ENCODE peak calls at places on chromosomes 11 and 22, in four cellular contexts. T, A, S and U are unnamed samples.

GRCh38 chr11:36455658-36456111 is 54.4 kb downstream of the TRAF6 start:
- DNase-seq in S (peak), A (peak), T (peak), U (no peak)

GRCh38 chr11:13304655-13305340 is 27.2 kb downstream of the BMAL1 start:
- DNase-seq in A (peak), T (no peak), S (no peak), U (no peak)

GRCh38 chr11:20937826-20938225 is 268.4 kb downstream of the NELL1 start:
- DNase-seq in S (no peak), T (no peak), A (no peak), U (no peak)

GRCh38 chr11:84316866-84317560 is 1030.8 kb upstream of the CCDC90B start:
- DNase-seq in A (no peak), T (no peak), S (no peak), U (no peak)

GRCh38 chr22:30234786-30235470 is 11.6 kb downstream of the LIF start:
- DNase-seq in T (no peak), A (no peak), S (no peak), U (no peak)

GRCh38 chr11:115087791-115088190 is 409.5 kb downstream of the NXPE2 start:
- DNase-seq in A (no peak), T (no peak), S (no peak), U (no peak)

GRCh38 chr11:59556115-59556882 is 45.0 kb downstream of the OR4D9 start:
- DNase-seq in A (no peak), S (peak), T (peak), U (peak)

GRCh38 chr11:73859671-73860070 is 17.0 kb downstream of the COA4 start:
- DNase-seq in S (no peak), T (no peak), A (no peak), U (no peak)

GRCh38 chr11:7673724-7674434 is 579 bp upstream of the CYB5R2 start:
- DNase-seq in T (no peak), S (no peak), A (no peak), U (peak)

GRCh38 chr11:74731301-74732094 is at the start of gene CHRDL2:
- DNase-seq in T (peak), S (no peak), A (no peak), U (no peak)

GRCh38 chr11:72821221-72821919 is 7.2 kb downstream of the ATG16L2 start:
- DNase-seq in A (no peak), T (no peak), S (no peak), U (no peak)
- H3K27ac ChIP-seq in A (peak), T (peak), S (peak), U (peak)

DNA sequence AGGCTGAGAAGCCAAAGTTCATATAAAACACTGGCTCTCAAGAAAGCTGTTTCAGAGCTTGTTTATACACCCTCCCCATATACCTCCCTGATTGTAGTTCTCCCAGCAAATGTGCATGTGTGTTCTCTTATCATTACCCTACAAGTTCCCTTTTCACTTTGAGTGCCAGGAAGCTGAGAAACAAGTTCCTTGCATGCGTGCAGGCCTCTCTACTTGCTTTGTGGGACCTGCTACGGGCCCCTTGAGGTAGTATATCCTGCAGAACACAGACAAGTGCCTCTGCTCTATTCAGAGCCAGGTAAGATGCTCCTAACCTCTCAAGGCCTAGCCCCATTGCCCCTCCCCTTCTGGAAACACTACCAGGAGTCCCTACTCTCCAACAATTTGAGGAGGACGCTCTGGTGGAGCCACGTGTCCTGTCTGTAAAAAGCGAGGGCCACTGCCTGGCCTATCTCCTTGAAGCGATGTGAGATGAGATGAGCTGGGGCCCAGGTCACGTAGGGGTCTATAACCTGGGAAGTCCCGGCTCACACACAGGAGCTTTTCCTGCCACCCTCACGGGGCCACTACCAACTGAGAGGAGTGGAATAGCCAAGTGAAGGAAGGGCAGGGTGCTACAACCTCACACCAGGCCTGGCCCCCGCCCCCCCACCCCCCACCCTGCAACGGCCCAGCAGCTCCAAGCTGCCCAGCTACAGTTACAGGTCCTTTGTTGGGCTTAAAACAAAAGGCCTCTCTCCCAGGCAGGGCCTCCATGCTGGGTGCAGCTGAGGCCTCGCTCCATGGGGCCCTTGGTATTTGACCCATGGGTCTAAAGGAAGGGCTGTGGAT is 2.6 kb upstream of the ATP5MGL start:
- DNase-seq in A (no peak), T (no peak), S (no peak), U (no peak)
- TF ChIP-seq POLR2A in A (no peak), T (no peak), S (no peak), U (no peak)

GRCh38 chr22:41813726-41814410 is 13.4 kb downstream of the CCDC134 start:
- DNase-seq in A (no peak), T (no peak), S (no peak), U (no peak)
- H3K4me3 ChIP-seq in A (no peak), T (no peak), S (no peak), U (no peak)

GRCh38 chr11:4190098-4190497 is 95.5 kb downstream of the RRM1 start:
- DNase-seq in T (no peak), A (peak), S (no peak), U (no peak)

GRCh38 chr11:4184163-4184916 is 89.7 kb downstream of the RRM1 start:
- DNase-seq in S (no peak), A (no peak), T (no peak), U (no peak)

GRCh38 chr11:4186464-4187054 is 92.0 kb downstream of the RRM1 start:
- DNase-seq in T (no peak), S (no peak), A (no peak), U (no peak)

GRCh38 chr11:4185561-4185960 is 91.0 kb downstream of the RRM1 start:
- DNase-seq in S (no peak), A (no peak), T (no peak), U (no peak)

GRCh38 chr11:4187055-4187988 is 92.7 kb downstream of the RRM1 start:
- DNase-seq in S (peak), T (peak), A (peak), U (peak)
- H3K27ac ChIP-seq in S (peak), T (peak), A (no peak), U (no peak)

DNA sequence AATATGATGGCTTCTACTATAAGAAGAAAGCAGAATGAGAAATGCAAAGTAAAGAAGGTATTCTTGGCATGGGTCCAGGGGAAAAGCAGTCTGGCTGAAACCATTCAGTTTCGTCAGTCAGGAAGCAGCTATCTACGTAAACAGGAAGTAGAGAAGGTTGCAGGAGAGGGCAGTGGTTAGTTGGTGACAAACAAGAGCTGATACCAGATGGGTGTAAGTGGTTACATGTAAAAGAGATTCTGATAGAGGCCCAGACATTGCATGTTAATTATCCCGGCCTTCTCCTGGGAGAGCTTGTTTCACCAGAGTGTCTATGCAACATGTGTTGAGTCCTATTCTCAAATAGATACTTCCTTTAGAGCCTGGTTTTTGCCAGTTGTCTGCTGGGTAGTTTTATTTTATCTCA is 58.4 kb upstream of the PSMA1 start:
- DNase-seq in S (no peak), A (no peak), T (peak), U (peak)
- TF ChIP-seq POLR2A in S (no peak), A (no peak), T (no peak), U (no peak)

GRCh38 chr11:64888761-64889511 is 10.5 kb upstream of the EHD1 start:
- DNase-seq in S (no peak), T (peak), A (no peak), U (peak)
- H3K4me3 ChIP-seq in S (no peak), T (no peak), A (no peak), U (peak)

GRCh38 chr11:1564535-1565172 is 7.4 kb downstream of the DUSP8 start:
- DNase-seq in S (no peak), T (peak), A (no peak), U (peak)
- H3K27ac ChIP-seq in S (peak), T (no peak), A (no peak), U (peak)

DNA sequence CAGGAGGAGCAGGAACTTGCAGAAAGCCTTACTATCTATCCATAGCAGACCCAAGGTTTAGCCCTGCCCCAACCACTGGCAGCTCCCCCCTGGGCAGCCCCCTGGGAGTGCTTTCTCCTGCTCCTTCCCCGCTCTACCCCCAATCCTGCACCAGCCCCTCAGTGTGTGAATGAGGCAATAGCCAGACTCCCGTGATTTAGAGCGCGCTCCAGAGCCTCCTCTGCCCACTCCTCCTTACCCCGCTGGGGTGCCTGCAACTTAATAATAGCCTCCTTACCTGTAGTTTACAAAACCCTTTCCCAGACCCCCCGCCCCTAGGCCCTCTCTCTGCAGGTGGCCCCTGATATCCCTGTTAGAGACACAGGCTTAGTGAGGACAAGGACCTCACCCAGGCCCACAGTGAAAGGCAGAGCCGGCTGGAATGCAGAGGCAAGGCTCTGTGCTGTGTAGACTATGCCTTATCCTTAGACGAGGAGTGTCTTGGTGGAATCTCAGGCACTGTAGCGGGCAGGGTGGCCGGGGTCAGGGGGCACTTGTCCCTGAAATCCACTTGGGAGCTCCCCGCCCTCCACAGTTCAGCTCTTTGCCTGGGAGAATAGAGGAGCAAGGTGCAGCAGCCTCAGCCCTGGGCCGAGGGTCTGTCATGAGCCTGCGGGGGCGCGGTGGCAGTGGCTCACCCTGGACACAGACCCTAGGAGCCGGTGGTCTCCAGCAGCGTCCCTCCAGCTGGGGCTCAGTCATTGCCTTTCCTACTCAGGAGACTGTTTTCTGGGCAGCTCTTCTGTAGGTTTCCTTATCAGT is 4.3 kb upstream of the CARNS1 start:
- DNase-seq in T (no peak), S (no peak), A (no peak), U (no peak)
- TF ChIP-seq POLR2A in T (no peak), S (no peak), A (no peak), U (no peak)

GRCh38 chr22:46066691-46067090 is 83.6 kb upstream of the PPARA start:
- DNase-seq in A (no peak), T (no peak), S (peak), U (peak)

GRCh38 chr22:46064236-46064965 is 85.9 kb upstream of the PPARA start:
- DNase-seq in A (no peak), T (no peak), S (peak), U (peak)

GRCh38 chr22:46063861-46064235 is 86.5 kb upstream of the PPARA start:
- DNase-seq in S (peak), A (no peak), T (no peak), U (peak)

GRCh38 chr22:46065733-46066454 is 84.4 kb upstream of the PPARA start:
- DNase-seq in S (no peak), T (no peak), A (no peak), U (no peak)

GRCh38 chr22:46064966-46065666 is 85.2 kb upstream of the PPARA start:
- DNase-seq in S (peak), T (no peak), A (no peak), U (peak)
- H3K4me3 ChIP-seq in S (peak), T (peak), A (peak), U (peak)